ENCODE peak calls at places on chromosomes 3 and 15, in five cellular contexts. One of them, this sample, is unnamed.

GRCh38 chr15:85137507-85138175 is 156.0 kb downstream of the PDE8A start:
- DNase-seq in WTC11: no peak
- DNase-seq in endothelial cell of umbilical vein: no peak
- DNase-seq in GM12878: no peak
- DNase-seq in HCT116: no peak
- DNase-seq in this sample: no peak

GRCh38 chr3:31247850-31248618 is 284.7 kb upstream of the STT3B start:
- DNase-seq in WTC11: no peak
- DNase-seq in endothelial cell of umbilical vein: no peak
- DNase-seq in GM12878: peak; percentile 77
- DNase-seq in HCT116: peak; percentile 6
- DNase-seq in this sample: no peak

GRCh38 chr3:182116386-182116785 is 404.7 kb downstream of the SOX2 start:
- DNase-seq in WTC11: no peak
- DNase-seq in endothelial cell of umbilical vein: no peak
- DNase-seq in GM12878: no peak
- DNase-seq in HCT116: no peak
- DNase-seq in this sample: no peak

GRCh38 chr15:30922469-30923311 is 19.0 kb downstream of the FAN1 start:
- DNase-seq in WTC11: peak; percentile 40
- DNase-seq in endothelial cell of umbilical vein: peak; percentile 83
- DNase-seq in GM12878: no peak
- DNase-seq in HCT116: peak; percentile 6
- DNase-seq in this sample: no peak

GRCh38 chr3:36295206-36295760 is 85.0 kb upstream of the STAC start:
- DNase-seq in WTC11: no peak
- DNase-seq in endothelial cell of umbilical vein: no peak
- DNase-seq in GM12878: no peak
- DNase-seq in HCT116: no peak
- DNase-seq in this sample: no peak

GRCh38 chr3:79032686-79033318 is 735.0 kb downstream of the ROBO1 start:
- DNase-seq in WTC11: no peak
- DNase-seq in endothelial cell of umbilical vein: peak; percentile 62
- DNase-seq in GM12878: no peak
- DNase-seq in HCT116: no peak
- DNase-seq in this sample: peak; percentile 51

GRCh38 chr3:79040701-79041100 is 727.1 kb downstream of the ROBO1 start:
- DNase-seq in WTC11: no peak
- DNase-seq in endothelial cell of umbilical vein: no peak
- DNase-seq in GM12878: no peak
- DNase-seq in HCT116: no peak
- DNase-seq in this sample: no peak

GRCh38 chr3:56125358-56126005 is 342.8 kb downstream of the ERC2 start:
- DNase-seq in WTC11: no peak
- DNase-seq in endothelial cell of umbilical vein: peak; percentile 67
- DNase-seq in GM12878: no peak
- DNase-seq in HCT116: no peak
- DNase-seq in this sample: peak; percentile 47

GRCh38 chr3:67291287-67292252 is 293.5 kb downstream of the KBTBD8 start:
- DNase-seq in WTC11: no peak
- DNase-seq in endothelial cell of umbilical vein: no peak
- DNase-seq in GM12878: no peak
- DNase-seq in HCT116: no peak
- DNase-seq in this sample: no peak

GRCh38 chr3:179181021-179181472 is 32.9 kb downstream of the PIK3CA start:
- DNase-seq in WTC11: no peak
- DNase-seq in endothelial cell of umbilical vein: peak; percentile 77
- DNase-seq in GM12878: no peak
- DNase-seq in HCT116: no peak
- DNase-seq in this sample: no peak

GRCh38 chr15:41476416-41477048 is 17.1 kb upstream of the ITPKA start:
- DNase-seq in WTC11: no peak
- DNase-seq in endothelial cell of umbilical vein: no peak
- DNase-seq in GM12878: no peak
- DNase-seq in HCT116: no peak
- DNase-seq in this sample: no peak

GRCh38 chr3:106811376-106811775 is 565.9 kb upstream of the CCDC54 start:
- DNase-seq in WTC11: no peak
- DNase-seq in endothelial cell of umbilical vein: peak; percentile 65
- DNase-seq in GM12878: no peak
- DNase-seq in HCT116: no peak
- DNase-seq in this sample: no peak

GRCh38 chr15:45499426-45499825 is 23.1 kb downstream of the SLC30A4 start:
- DNase-seq in WTC11: no peak
- DNase-seq in endothelial cell of umbilical vein: peak; percentile 32
- DNase-seq in GM12878: no peak
- DNase-seq in HCT116: no peak
- DNase-seq in this sample: no peak

GRCh38 chr3:113773381-113773780 is 26.5 kb downstream of the ATP6V1A start:
- DNase-seq in WTC11: no peak
- DNase-seq in endothelial cell of umbilical vein: no peak
- DNase-seq in GM12878: no peak
- DNase-seq in HCT116: no peak
- DNase-seq in this sample: no peak

GRCh38 chr3:115359507-115359906 is 212.4 kb upstream of the ZBTB20 start:
- DNase-seq in WTC11: no peak
- DNase-seq in endothelial cell of umbilical vein: peak; percentile 36
- DNase-seq in GM12878: peak; percentile 49
- DNase-seq in HCT116: no peak
- DNase-seq in this sample: no peak

GRCh38 chr3:13495921-13496723 is 16.0 kb downstream of the HDAC11 start:
- DNase-seq in WTC11: peak; percentile 86
- DNase-seq in endothelial cell of umbilical vein: peak; percentile 73
- DNase-seq in GM12878: peak; percentile 17
- DNase-seq in HCT116: peak; percentile 48
- DNase-seq in this sample: peak; percentile 75

GRCh38 chr15:36632196-36632595 is 52.8 kb downstream of the CDIN1 start:
- DNase-seq in WTC11: no peak
- DNase-seq in endothelial cell of umbilical vein: no peak
- DNase-seq in GM12878: no peak
- DNase-seq in HCT116: peak; percentile 54
- DNase-seq in this sample: peak; percentile 16

GRCh38 chr3:135117977-135118376 is 322.9 kb downstream of the EPHB1 start:
- DNase-seq in WTC11: no peak
- DNase-seq in endothelial cell of umbilical vein: no peak
- DNase-seq in GM12878: no peak
- DNase-seq in HCT116: no peak
- DNase-seq in this sample: no peak

GRCh38 chr15:92228830-92229229 is 164.9 kb upstream of the ST8SIA2 start:
- DNase-seq in WTC11: no peak
- DNase-seq in endothelial cell of umbilical vein: no peak
- DNase-seq in GM12878: no peak
- DNase-seq in HCT116: no peak
- DNase-seq in this sample: no peak

DNA sequence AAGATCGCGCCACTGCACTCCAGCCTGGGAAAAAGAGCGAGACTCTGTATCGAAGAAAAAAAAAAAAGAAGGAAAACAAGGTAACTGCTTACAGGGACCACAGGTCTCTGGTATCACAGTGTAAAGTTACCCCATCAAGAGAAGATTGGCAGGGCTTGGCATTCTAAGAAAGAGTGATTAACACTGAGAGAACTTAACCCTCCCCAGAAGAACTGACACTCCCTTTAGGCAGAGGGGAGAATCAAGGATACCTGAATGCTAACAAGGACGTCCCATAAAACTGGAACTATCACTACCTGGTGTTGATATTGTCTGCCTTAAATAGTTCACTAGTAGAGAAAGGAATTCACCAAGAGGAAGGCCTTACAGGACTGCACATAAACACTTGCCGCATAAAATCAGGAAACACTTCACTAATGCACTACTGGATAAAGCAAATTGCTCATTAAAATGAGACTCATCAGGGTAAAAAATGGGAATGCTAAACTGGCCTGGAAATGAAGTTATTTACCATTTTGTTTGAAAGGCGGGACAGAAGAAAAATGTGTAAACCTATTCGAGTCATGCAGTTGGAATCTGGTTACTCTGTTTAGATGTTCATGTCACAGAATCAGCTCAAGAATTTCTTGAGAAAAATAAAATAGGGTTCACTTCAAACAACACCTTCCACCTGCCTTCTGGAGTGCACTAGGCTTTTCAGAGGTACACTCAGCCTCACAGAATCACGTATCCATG is 121.6 kb downstream of the FOXP1 start:
- DNase-seq in WTC11: no peak
- DNase-seq in endothelial cell of umbilical vein: no peak
- DNase-seq in GM12878: no peak
- DNase-seq in HCT116: no peak
- DNase-seq in this sample: no peak
- TF ChIP-seq MAX in WTC11: no peak
- TF ChIP-seq MAX in endothelial cell of umbilical vein: no peak
- TF ChIP-seq MAX in GM12878: no peak
- TF ChIP-seq MAX in HCT116: no peak
- TF ChIP-seq MAX in this sample: no peak

GRCh38 chr15:39171944-39172368 is 408.9 kb upstream of the THBS1 start:
- DNase-seq in WTC11: peak; percentile 63
- DNase-seq in endothelial cell of umbilical vein: peak; percentile 99
- DNase-seq in GM12878: peak; percentile 19
- DNase-seq in HCT116: peak; percentile 82
- DNase-seq in this sample: peak; percentile 78
- TF ChIP-seq MAX in WTC11: no peak
- TF ChIP-seq MAX in endothelial cell of umbilical vein: no peak
- TF ChIP-seq MAX in GM12878: no peak
- TF ChIP-seq MAX in HCT116: no peak
- TF ChIP-seq MAX in this sample: no peak

GRCh38 chr3:73610493-73610892 is 14.2 kb downstream of the PDZRN3 start:
- DNase-seq in WTC11: no peak
- DNase-seq in endothelial cell of umbilical vein: no peak
- DNase-seq in GM12878: no peak
- DNase-seq in HCT116: no peak
- DNase-seq in this sample: no peak

GRCh38 chr3:73608805-73609641 is 15.7 kb downstream of the PDZRN3 start:
- DNase-seq in WTC11: no peak
- DNase-seq in endothelial cell of umbilical vein: no peak
- DNase-seq in GM12878: no peak
- DNase-seq in HCT116: no peak
- DNase-seq in this sample: no peak

GRCh38 chr3:73609655-73610054 is 15.1 kb downstream of the PDZRN3 start:
- DNase-seq in WTC11: no peak
- DNase-seq in endothelial cell of umbilical vein: no peak
- DNase-seq in GM12878: no peak
- DNase-seq in HCT116: no peak
- DNase-seq in this sample: no peak

GRCh38 chr3:73614385-73614784 is 10.4 kb downstream of the PDZRN3 start:
- DNase-seq in WTC11: no peak
- DNase-seq in endothelial cell of umbilical vein: no peak
- DNase-seq in GM12878: no peak
- DNase-seq in HCT116: no peak
- DNase-seq in this sample: peak; percentile 14

GRCh38 chr3:73611176-73611575 is 13.6 kb downstream of the PDZRN3 start:
- DNase-seq in WTC11: no peak
- DNase-seq in endothelial cell of umbilical vein: no peak
- DNase-seq in GM12878: no peak
- DNase-seq in HCT116: no peak
- DNase-seq in this sample: no peak
- TF ChIP-seq MAX in WTC11: no peak
- TF ChIP-seq MAX in endothelial cell of umbilical vein: no peak
- TF ChIP-seq MAX in GM12878: no peak
- TF ChIP-seq MAX in HCT116: no peak
- TF ChIP-seq MAX in this sample: no peak

GRCh38 chr3:190671658-190672057 is 157.8 kb downstream of the IL1RAP start:
- DNase-seq in WTC11: no peak
- DNase-seq in endothelial cell of umbilical vein: no peak
- DNase-seq in GM12878: no peak
- DNase-seq in HCT116: no peak
- DNase-seq in this sample: no peak
- TF ChIP-seq MAX in WTC11: no peak
- TF ChIP-seq MAX in endothelial cell of umbilical vein: no peak
- TF ChIP-seq MAX in GM12878: no peak
- TF ChIP-seq MAX in HCT116: no peak
- TF ChIP-seq MAX in this sample: no peak

DNA sequence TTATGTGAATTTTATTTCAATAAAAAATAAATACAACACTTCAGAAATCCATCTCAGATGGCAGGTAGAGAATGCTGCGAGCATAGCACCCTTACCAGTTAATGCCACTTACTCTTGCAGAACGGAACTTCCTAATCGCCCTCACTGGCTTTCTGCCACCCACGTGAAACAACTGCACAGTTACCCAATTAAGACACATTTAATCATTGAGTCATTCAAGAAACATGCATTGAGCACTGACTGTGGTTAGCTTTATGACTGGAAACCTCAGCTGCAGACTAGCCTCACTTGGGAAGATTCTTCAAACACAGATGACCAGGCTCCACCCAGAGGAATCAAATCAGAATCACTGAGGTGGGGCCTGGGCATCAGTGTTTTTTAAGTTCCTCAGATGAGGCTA is 5.6 kb upstream of the MFGE8 start:
- DNase-seq in WTC11: no peak
- DNase-seq in endothelial cell of umbilical vein: peak; percentile 12
- DNase-seq in GM12878: peak; percentile 75
- DNase-seq in HCT116: peak; percentile 90
- DNase-seq in this sample: peak; percentile 76
- TF ChIP-seq MAX in WTC11: no peak
- TF ChIP-seq MAX in endothelial cell of umbilical vein: no peak
- TF ChIP-seq MAX in GM12878: no peak
- TF ChIP-seq MAX in HCT116: peak; percentile 87
- TF ChIP-seq MAX in this sample: peak; percentile 75

DNA sequence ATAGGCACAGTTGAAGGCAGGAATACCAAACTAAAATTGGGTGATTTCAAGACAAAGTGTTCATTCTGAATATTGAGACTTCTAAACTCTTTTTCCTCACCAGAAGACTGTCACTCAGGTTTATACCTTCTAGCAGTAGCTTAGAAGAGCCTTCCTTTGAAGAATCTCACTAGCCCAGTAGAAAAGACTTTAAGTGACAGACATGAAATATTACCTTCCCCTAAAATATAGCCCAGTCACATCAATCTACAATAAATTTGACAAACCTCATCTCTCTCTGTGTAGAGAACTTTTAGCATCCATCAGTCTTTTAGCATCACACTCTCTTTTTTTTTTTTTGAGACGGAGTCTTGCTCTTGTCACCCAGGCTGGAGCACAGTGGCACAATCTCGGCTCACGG is 97.5 kb downstream of the HERC1 start:
- DNase-seq in WTC11: no peak
- DNase-seq in endothelial cell of umbilical vein: no peak
- DNase-seq in GM12878: no peak
- DNase-seq in HCT116: no peak
- DNase-seq in this sample: no peak
- TF ChIP-seq MAX in WTC11: no peak
- TF ChIP-seq MAX in endothelial cell of umbilical vein: no peak
- TF ChIP-seq MAX in GM12878: no peak
- TF ChIP-seq MAX in HCT116: no peak
- TF ChIP-seq MAX in this sample: no peak